ENCODE peak calls at places on chromosomes 13 and 19, in ten cellular contexts. B is mucosa of descending colon, Q is omental fat pad, C is glutamatergic neuron, K is fibroblast of pulmonary artery, J is adrenal gland, Z is AG04449, V is GM13977, E is endothelial cell, H is mammary epithelial cell. L is an unnamed sample.

GRCh38 chr13:29474991-29475390 is 120.5 kb downstream of the SLC7A1 start:
- DNase-seq in V (no peak), C (no peak), H (no peak), Z (no peak), Q (no peak), E (no peak), B (no peak), K (peak), J (no peak), L (no peak)

GRCh38 chr13:80572308-80572676 is 231.4 kb upstream of the SPRY2 start:
- DNase-seq in B (no peak), Q (no peak), V (no peak), J (no peak), C (no peak), H (no peak), E (no peak), K (no peak), Z (no peak), L (no peak)

GRCh38 chr13:22114630-22115311 is 443.9 kb downstream of the FGF9 start:
- DNase-seq in Q (no peak), E (no peak), J (no peak), K (no peak), Z (no peak), V (peak), C (no peak), B (no peak), H (no peak), L (no peak)

GRCh38 chr13:29270536-29271045 is 324.9 kb downstream of the SLC7A1 start:
- DNase-seq in H (no peak), Q (no peak), J (no peak), B (no peak), C (no peak), Z (no peak), V (no peak), E (no peak), K (no peak), L (no peak)

GRCh38 chr13:111948281-111948680 is 118.7 kb upstream of the SOX1 start:
- DNase-seq in V (no peak), Q (no peak), E (no peak), K (no peak), B (no peak), Z (no peak), C (no peak), H (no peak), J (peak), L (no peak)

GRCh38 chr19:51703655-51704515 is 10.8 kb downstream of the SPACA6 start:
- DNase-seq in H (peak), C (peak), Z (peak), Q (peak), J (peak), K (peak), B (peak), V (peak), E (peak), L (peak)

GRCh38 chr19:33303791-33304759 is 1.7 kb upstream of the CEBPA start:
- DNase-seq in B (peak), C (no peak), Z (no peak), Q (no peak), K (no peak), H (no peak), V (peak), J (no peak), E (no peak), L (no peak)

GRCh38 chr19:43789029-43789428 is 8.3 kb upstream of the KCNN4 start:
- DNase-seq in H (no peak), K (peak), J (no peak), V (no peak), B (no peak), E (peak), Q (no peak), Z (no peak), C (no peak), L (no peak)

GRCh38 chr13:37540228-37540627 is 58.3 kb downstream of the POSTN start:
- DNase-seq in J (no peak), Q (no peak), V (no peak), C (no peak), B (no peak), K (no peak), E (no peak), Z (no peak), H (peak), L (no peak)

GRCh38 chr19:10878253-10878652 is 6.9 kb downstream of the CARM1 start:
- DNase-seq in Q (no peak), E (no peak), J (no peak), V (peak), B (no peak), Z (no peak), K (no peak), C (no peak), H (no peak), L (no peak)

GRCh38 chr13:114099918-114100445 is 32.4 kb downstream of the RASA3 start:
- DNase-seq in Q (peak), J (peak), Z (no peak), H (no peak), C (no peak), B (peak), V (no peak), K (peak), E (no peak), L (no peak)

GRCh38 chr19:54190942-54191670 is at the start of gene TSEN34:
- DNase-seq in V (peak), E (peak), K (peak), Q (peak), Z (no peak), B (no peak), C (peak), J (peak), H (peak), L (peak)

GRCh38 chr13:26946675-26947342 is 186.2 kb upstream of the GPR12 start:
- DNase-seq in C (no peak), E (no peak), K (peak), B (no peak), H (peak), Q (no peak), Z (no peak), J (no peak), V (peak), L (no peak)

GRCh38 chr13:25901460-25902376 is 150.1 kb downstream of the SHISA2 start:
- DNase-seq in E (no peak), C (no peak), B (no peak), Q (no peak), J (no peak), H (peak), V (peak), Z (no peak), K (peak), L (no peak)

GRCh38 chr19:10977773-10978155 is 16.9 kb downstream of the SMARCA4 start:
- DNase-seq in V (no peak), C (no peak), E (no peak), Z (no peak), H (no peak), K (no peak), B (no peak), J (no peak), Q (no peak), L (no peak)

GRCh38 chr19:53908106-53908932 is 759 bp upstream of the CACNG7 start:
- DNase-seq in K (peak), Z (no peak), C (peak), J (peak), H (peak), B (peak), E (peak), V (peak), Q (no peak), L (peak)

GRCh38 chr13:75258159-75258782 is 223.7 kb downstream of the TBC1D4 start:
- DNase-seq in C (no peak), H (peak), E (no peak), K (peak), Q (no peak), J (no peak), V (no peak), B (no peak), Z (no peak), L (no peak)

GRCh38 chr13:20190481-20191310 is 2.0 kb downstream of the GJB2 start:
- DNase-seq in B (no peak), J (no peak), V (no peak), H (peak), K (peak), C (no peak), Z (peak), Q (no peak), E (no peak), L (no peak)

GRCh38 chr19:42440357-42441046 is 2.2 kb downstream of the CXCL17 start:
- DNase-seq in V (peak), Q (no peak), B (peak), H (peak), J (peak), Z (no peak), C (peak), K (peak), E (peak), L (peak)

GRCh38 chr19:45919678-45920077 is 5.1 kb upstream of the NANOS2 start:
- DNase-seq in Q (no peak), H (peak), V (no peak), K (no peak), E (no peak), B (peak), C (no peak), Z (no peak), J (no peak), L (no peak)

GRCh38 chr19:17391371-17392151 is 2.4 kb downstream of the CCDC194 start:
- DNase-seq in Q (no peak), Z (no peak), K (no peak), C (no peak), H (no peak), B (no peak), J (no peak), V (no peak), E (no peak), L (no peak)
- TF ChIP-seq CTCF in Q (no peak), Z (no peak), K (no peak), C (no peak), H (no peak), B (no peak), J (no peak), V (no peak), E (peak), L (peak)

DNA sequence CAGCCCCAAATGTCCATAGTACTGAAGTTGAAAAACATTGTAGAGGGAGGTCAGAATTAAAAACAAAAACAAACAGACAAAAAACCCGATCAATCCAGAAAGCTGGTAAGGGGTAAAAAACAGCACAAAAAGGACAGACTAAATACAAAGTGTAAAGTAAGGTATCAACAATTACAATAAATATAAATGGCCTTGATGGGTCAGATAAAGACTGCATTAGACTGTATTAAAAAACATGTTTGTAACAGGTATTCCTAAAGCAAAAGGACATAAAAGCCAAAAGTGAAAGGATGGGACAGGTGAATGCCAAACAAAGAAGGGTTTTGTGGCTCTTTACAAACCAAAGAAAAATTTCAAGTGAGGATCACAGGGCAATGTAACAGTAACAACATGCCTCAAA is 16.3 kb downstream of the ZNF329 start:
- DNase-seq in V (no peak), H (no peak), Q (no peak), J (no peak), E (no peak), C (no peak), K (no peak), Z (no peak), B (no peak), L (no peak)
- TF ChIP-seq CTCF in V (no peak), H (no peak), Q (no peak), J (no peak), E (no peak), C (no peak), K (no peak), Z (no peak), B (no peak), L (no peak)

DNA sequence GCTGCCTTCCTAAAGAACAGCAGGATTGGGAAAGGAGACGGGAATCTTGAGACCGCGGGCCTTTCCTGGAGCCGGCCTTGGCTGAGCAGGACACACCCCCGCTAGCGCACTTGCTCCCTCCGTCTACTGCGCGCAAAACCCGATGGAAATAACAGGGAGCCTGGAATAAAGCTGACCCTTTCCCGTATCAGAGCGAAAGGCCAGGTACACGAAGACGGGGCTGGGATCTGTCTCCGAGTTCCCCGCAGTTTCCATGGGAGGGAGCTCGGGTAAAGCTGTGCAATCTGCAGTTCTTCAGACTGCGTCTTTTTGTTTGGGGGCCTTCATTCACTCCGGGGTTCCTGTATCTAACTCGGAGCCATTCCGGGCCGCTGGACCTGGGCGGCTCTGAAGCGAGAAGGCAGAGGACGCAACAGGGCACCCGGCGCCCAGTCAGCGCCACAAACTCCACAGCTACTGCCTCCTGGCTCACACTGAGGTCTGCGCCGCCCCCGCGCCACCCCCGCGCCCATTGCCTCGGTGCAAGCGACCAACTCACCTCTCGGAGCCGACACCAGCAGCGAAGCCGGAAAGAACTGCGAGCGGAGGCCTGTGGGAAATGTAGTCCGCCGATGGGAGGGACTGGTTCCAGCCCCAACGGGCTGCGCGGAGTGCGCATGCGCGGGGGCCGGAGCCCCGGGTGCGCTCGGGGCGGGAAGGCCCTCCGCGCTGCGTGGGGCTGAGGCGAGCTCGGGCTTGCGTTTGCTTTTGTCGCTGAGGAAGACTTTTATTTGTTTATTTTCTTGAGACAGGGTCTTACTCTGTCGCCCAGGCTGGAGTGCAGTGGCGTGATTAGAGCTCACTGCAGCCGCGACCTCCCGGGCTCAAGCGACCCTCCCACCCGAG is at the start of gene ZFP14:
- DNase-seq in V (peak), K (peak), Z (peak), C (peak), B (peak), J (peak), E (peak), H (peak), Q (peak), L (peak)
- TF ChIP-seq CTCF in V (peak), K (peak), Z (peak), C (no peak), B (no peak), J (peak), E (no peak), H (peak), Q (no peak), L (no peak)

GRCh38 chr19:15075801-15076200 is 6.2 kb upstream of the OR1I1 start:
- DNase-seq in J (no peak), E (no peak), Z (no peak), V (no peak), C (no peak), B (no peak), Q (no peak), H (no peak), K (no peak), L (no peak)

GRCh38 chr19:15074371-15074770 is 7.6 kb upstream of the OR1I1 start:
- DNase-seq in J (no peak), E (no peak), Z (no peak), B (no peak), K (no peak), Q (no peak), C (no peak), H (no peak), V (no peak), L (no peak)

DNA sequence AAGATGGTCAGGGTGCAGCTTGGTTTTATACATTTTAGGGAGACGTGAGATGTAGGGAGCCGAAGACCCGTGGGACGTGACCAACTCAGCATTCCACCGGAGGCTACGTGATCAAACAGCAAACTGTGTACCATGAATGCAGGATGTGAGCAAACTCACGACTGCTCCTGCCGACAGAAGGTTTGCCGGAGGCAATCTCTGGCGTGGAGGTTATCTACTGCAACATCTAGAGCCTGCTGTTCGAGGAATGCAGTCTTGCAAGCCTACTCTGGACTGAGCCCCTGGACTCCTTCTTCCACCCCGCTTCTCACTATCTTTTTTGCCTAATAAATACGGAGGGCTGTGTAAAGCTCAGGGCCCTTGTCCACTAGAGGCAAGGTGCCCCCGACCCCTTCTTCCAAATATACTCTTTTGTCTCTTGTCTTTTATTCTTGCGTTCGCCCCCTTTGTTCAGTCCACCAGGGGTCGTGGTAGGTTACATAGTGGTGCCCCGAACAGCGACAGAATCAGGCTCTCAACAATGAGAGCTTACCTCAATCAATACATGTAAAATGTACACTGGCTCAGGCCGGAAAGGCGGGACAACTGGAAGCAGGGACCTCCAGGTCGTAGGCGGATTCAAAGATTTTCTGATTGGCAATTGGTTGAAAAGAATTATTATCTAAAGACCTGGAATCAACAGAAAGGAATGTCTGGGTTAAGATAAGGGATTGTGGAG is 8.9 kb upstream of the OR1I1 start:
- DNase-seq in B (no peak), Q (no peak), C (no peak), H (peak), Z (no peak), J (no peak), E (peak), K (no peak), V (no peak), L (no peak)
- TF ChIP-seq CTCF in B (no peak), Q (no peak), C (no peak), H (peak), Z (no peak), J (no peak), E (no peak), K (no peak), V (no peak), L (peak)

DNA sequence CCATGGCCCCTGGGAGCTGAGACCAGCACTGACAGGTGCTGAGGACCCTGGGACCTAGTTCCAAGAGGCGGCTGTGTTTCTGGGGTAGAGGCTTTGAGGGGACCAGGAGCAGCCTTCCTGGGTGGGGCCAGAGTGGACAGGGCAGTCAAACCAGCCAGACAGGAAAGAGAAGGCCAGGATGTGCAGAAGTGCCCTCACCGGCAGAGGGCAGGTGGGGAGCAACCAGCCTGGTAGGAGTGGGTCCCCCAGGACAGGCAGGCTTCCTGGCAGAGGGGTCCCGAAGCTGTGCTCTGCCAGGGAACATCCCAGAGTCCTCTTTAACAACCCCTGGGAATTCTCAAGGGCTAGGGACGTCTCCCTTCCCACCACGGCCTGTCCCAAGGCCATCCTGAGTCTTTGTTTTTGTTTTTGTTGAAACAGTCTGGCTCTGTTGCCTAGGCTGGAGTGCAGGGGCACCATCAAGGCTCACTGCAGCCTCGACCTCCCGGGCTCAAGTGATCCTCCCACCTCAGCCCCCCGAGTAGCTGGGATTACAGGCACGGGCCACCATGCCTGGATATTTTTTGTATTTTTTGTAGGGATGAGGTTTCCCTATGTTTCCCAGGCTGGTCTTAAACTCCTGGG is 3.0 kb upstream of the HIPK4 start:
- DNase-seq in C (no peak), H (peak), J (no peak), K (no peak), B (no peak), Z (no peak), Q (no peak), E (no peak), V (no peak), L (no peak)
- TF ChIP-seq CTCF in C (no peak), H (peak), J (peak), K (peak), B (no peak), Z (peak), Q (no peak), E (no peak), V (peak), L (no peak)

GRCh38 chr13:31234729-31235128 is 35.0 kb downstream of the B3GLCT start:
- DNase-seq in J (no peak), K (peak), E (no peak), V (no peak), Q (no peak), Z (no peak), C (no peak), B (no peak), H (no peak), L (no peak)

GRCh38 chr13:31240921-31241320 is 41.1 kb downstream of the B3GLCT start:
- DNase-seq in B (no peak), J (no peak), H (no peak), C (no peak), Z (no peak), Q (no peak), V (no peak), E (no peak), K (peak), L (no peak)

DNA sequence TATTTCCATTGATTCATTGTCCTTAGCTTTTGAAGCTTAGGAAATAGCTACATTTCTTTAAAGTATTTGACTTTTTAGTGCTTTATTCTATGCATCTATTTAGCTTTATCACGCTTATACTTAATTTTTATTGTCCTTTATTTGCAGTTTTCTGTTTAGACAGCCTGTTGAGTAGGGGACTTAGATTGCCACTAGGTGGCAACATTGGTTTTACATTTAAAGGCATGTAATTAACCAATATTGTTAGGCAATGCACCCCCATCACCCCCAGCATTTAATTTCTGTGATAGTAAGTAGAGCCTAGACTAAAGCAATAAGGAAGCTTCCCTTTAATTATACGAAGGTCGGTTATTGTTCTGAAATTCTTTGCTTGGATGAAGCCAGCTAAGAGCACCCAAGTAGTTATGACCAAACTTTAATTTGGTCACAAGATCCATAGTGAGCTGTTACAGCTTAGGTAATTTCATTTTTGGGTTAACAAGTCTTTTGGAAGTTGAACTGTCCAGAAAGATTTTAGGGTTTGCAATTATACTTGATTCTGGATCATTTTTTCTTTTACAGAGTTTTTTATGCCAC is 36.5 kb downstream of the B3GLCT start:
- DNase-seq in B (no peak), Z (peak), K (peak), J (no peak), E (no peak), H (peak), C (no peak), Q (no peak), V (peak), L (no peak)
- TF ChIP-seq CTCF in B (peak), Z (peak), K (peak), J (peak), E (peak), H (peak), C (peak), Q (no peak), V (peak), L (peak)

L was measured in neural crest cell.